ENCODE peak calls at places on chromosomes 11 and 22, in nine cellular contexts. H, E, R, U, B, D, N, M and L are unnamed samples.

GRCh38 chr22:31361743-31362142 is 15.6 kb upstream of the PATZ1 start:
- DNase-seq in H (no peak), R (no peak), N (no peak), U (no peak), E (no peak), B (no peak), D (no peak), M (no peak), L (no peak)

GRCh38 chr11:14554959-14555358 is 34.8 kb upstream of the PSMA1 start:
- DNase-seq in U (no peak), E (no peak), B (peak; percentile 95), H (peak; percentile 22), N (peak; percentile 89), M (no peak), R (no peak), D (no peak), L (peak; percentile 74)

GRCh38 chr11:134231958-134232674 is 7.6 kb downstream of the VPS26B start:
- DNase-seq in N (no peak), H (no peak), B (no peak), D (no peak), R (no peak), U (no peak), E (no peak), M (no peak), L (no peak)

GRCh38 chr11:61189933-61190332 is 13.4 kb upstream of the PGA3 start:
- DNase-seq in D (no peak), H (no peak), M (no peak), B (no peak), N (no peak), R (no peak), U (no peak), E (no peak), L (no peak)

GRCh38 chr11:109772846-109773400 is 320.3 kb upstream of the ZC3H12C start:
- DNase-seq in M (no peak), N (no peak), R (no peak), U (no peak), E (no peak), B (no peak), D (no peak), H (no peak), L (no peak)

GRCh38 chr22:19822301-19823117 is 32.2 kb downstream of the GNB1L start:
- DNase-seq in E (peak; percentile 57), R (no peak), M (no peak), B (no peak), N (no peak), D (no peak), H (no peak), U (no peak), L (no peak)

GRCh38 chr22:46581580-46582244 is 38.5 kb upstream of the GRAMD4 start:
- DNase-seq in H (no peak), R (no peak), M (no peak), U (no peak), E (no peak), B (no peak), N (no peak), D (no peak), L (no peak)

GRCh38 chr22:36086170-36086490 is 57.5 kb upstream of the RBFOX2 start:
- DNase-seq in D (no peak), U (no peak), B (no peak), N (no peak), R (no peak), E (no peak), H (no peak), M (no peak), L (no peak)

GRCh38 chr11:112097734-112098528 is 11.3 kb downstream of the SDHD start:
- DNase-seq in R (no peak), H (no peak), E (no peak), B (no peak), D (no peak), N (no peak), U (no peak), M (no peak), L (no peak)

GRCh38 chr11:121443688-121444275 is 8.3 kb upstream of the SORL1 start:
- DNase-seq in R (no peak), M (no peak), H (no peak), E (no peak), D (no peak), B (no peak), N (no peak), U (no peak), L (no peak)

GRCh38 chr11:87501388-87501787 is 463.7 kb downstream of the TMEM135 start:
- DNase-seq in B (no peak), M (no peak), D (no peak), R (no peak), E (no peak), N (no peak), U (no peak), H (no peak), L (no peak)

GRCh38 chr11:72113170-72113808 is 794 bp upstream of the ANAPC15 start:
- DNase-seq in N (no peak), D (no peak), R (no peak), U (no peak), M (no peak), H (no peak), B (no peak), E (no peak), L (no peak)

GRCh38 chr22:27212617-27213177 is 555.3 kb downstream of the MIAT start:
- DNase-seq in M (peak; percentile 92), H (peak; percentile 62), N (peak; percentile 95), E (peak; percentile 83), D (peak; percentile 44), U (no peak), B (peak; percentile 100), R (no peak), L (no peak)

GRCh38 chr22:31926969-31927368 is 17.4 kb upstream of the YWHAH start:
- DNase-seq in B (no peak), U (no peak), D (no peak), E (no peak), R (no peak), M (no peak), N (no peak), H (no peak), L (no peak)

GRCh38 chr11:76669901-76670474 is 559 bp downstream of the LRRC32 start:
- DNase-seq in N (peak; percentile 71), M (no peak), H (peak; percentile 53), B (peak; percentile 80), D (peak; percentile 13), E (no peak), R (no peak), U (no peak), L (no peak)

GRCh38 chr11:18936002-18936673 is 3.1 kb downstream of the MRGPRX1 start:
- DNase-seq in R (no peak), B (no peak), N (no peak), U (no peak), H (no peak), M (no peak), E (no peak), D (no peak), L (no peak)

DNA sequence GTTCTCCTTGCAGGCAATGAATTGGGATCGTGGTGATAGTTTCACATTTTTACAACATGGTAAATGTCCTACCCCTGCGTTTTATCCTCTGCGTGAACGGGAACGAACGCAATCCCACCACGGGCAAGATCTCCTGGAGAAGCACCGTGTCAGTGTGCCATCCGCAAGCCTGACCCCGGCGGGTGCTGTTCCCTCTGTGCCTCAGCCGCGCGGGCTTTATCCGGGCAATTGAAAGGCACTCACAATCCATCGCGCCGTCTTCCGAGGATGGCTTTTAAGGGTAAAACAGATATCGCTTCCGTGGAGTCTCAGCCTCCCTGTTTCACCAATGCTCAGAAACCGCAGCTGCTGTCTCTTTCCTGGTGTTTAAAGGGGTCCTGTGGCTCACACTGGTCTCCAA is 1387.5 kb downstream of the BRD1 start:
- DNase-seq in H (no peak), N (no peak), M (no peak), U (no peak), E (no peak), D (no peak), B (no peak), R (no peak), L (no peak)
- H3K9me3 ChIP-seq in H (no peaks in the 10 kb centered on the region), N (no peaks in the 10 kb centered on the region), M (no peaks in the 10 kb centered on the region), U (no peaks in the 10 kb centered on the region), E (no peaks in the 10 kb centered on the region), D (no peaks in the 10 kb centered on the region), B (no peaks in the 10 kb centered on the region), R (no peaks in the 10 kb centered on the region), L (no peaks in the 10 kb centered on the region)

GRCh38 chr11:67397536-67397935 is 4.1 kb downstream of the PPP1CA start:
- DNase-seq in U (no peak), R (no peak), B (no peak), D (no peak), N (no peak), E (no peak), H (no peak), M (no peak), L (no peak)

GRCh38 chr11:67396258-67396581 is 4.4 kb downstream of the RAD9A start:
- DNase-seq in H (no peak), U (no peak), D (no peak), M (no peak), B (no peak), E (no peak), R (no peak), N (no peak), L (no peak)

GRCh38 chr11:67396587-67397398 is 4.9 kb downstream of the PPP1CA start:
- DNase-seq in U (no peak), E (no peak), H (no peak), R (no peak), B (no peak), D (no peak), N (no peak), M (no peak), L (no peak)

GRCh38 chr11:67393990-67394389 is 2.2 kb downstream of the RAD9A start:
- DNase-seq in R (no peak), B (no peak), M (no peak), H (peak; percentile 84), U (no peak), N (no peak), E (no peak), D (no peak), L (no peak)

GRCh38 chr11:67395555-67396257 is 3.9 kb downstream of the RAD9A start:
- DNase-seq in H (no peak), U (no peak), B (no peak), R (no peak), N (no peak), D (no peak), E (no peak), M (no peak), L (no peak)
- H3K4me1 ChIP-seq in H (peaks cover 32% of the 10 kb centered on the region), U (peaks cover 37% of the 10 kb centered on the region), B (peaks cover 37% of the 10 kb centered on the region), R (peaks cover 56% of the 10 kb centered on the region), N (peaks cover 6% of the 10 kb centered on the region), D (no peaks in the 10 kb centered on the region), E (peaks cover 40% of the 10 kb centered on the region), M (no peaks in the 10 kb centered on the region), L (peaks cover 53% of the 10 kb centered on the region)

GRCh38 chr22:48666620-48667019 is 1161.1 kb downstream of the BRD1 start:
- DNase-seq in U (no peak), E (no peak), M (no peak), N (no peak), R (no peak), B (no peak), D (no peak), H (no peak), L (no peak)
- H3K9me3 ChIP-seq in U (no peaks in the 10 kb centered on the region), E (peaks cover 4% of the 10 kb centered on the region), M (peaks cover 15% of the 10 kb centered on the region), N (no peaks in the 10 kb centered on the region), R (no peaks in the 10 kb centered on the region), B (peaks cover under 1% of the 10 kb centered on the region), D (no peaks in the 10 kb centered on the region), H (no peaks in the 10 kb centered on the region), L (no peaks in the 10 kb centered on the region)

DNA sequence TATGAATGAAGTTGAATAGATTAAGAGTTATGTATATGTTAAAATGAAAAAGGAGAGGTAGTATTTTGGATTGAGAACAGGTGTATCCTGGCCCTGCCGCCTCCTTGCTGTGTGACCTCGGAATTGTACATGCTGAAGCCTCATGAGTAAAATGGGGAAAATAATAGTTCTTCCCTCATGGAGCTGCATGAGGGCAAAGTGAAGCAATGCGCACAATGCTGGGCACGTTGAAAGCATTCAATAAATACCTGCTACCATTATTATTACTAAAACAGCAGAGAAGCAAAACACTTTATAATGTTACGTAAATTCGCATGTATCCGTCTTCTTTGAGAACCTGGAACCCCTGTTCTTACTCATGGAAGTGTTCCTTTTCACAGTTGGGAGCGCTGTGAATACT is 5.7 kb downstream of the AMOTL1 start:
- DNase-seq in H (no peak), M (no peak), R (no peak), D (no peak), B (no peak), U (no peak), E (no peak), N (no peak), L (no peak)
- H3K4me1 ChIP-seq in H (no peaks in the 10 kb centered on the region), M (no peaks in the 10 kb centered on the region), R (no peaks in the 10 kb centered on the region), D (no peaks in the 10 kb centered on the region), B (peaks cover 6% of the 10 kb centered on the region), U (peaks cover 30% of the 10 kb centered on the region), E (peaks cover 55% of the 10 kb centered on the region), N (peaks cover 7% of the 10 kb centered on the region), L (no peaks in the 10 kb centered on the region)